ENCODE peak calls at places on chromosomes 4 and X, in four cellular contexts. Z, G, D and E are unnamed samples.

GRCh38 chr4:139035650-139036049 is 20.1 kb downstream of the NOCT start:
- DNase-seq in D (no peak), G (peak), Z (no peak), E (no peak)

GRCh38 chrX:155747520-155747919 is 133.6 kb upstream of the VAMP7 start:
- DNase-seq in Z (no peak), G (no peak), D (no peak), E (no peak)

GRCh38 chr4:151358266-151358665 is 32.9 kb upstream of the SH3D19 start:
- DNase-seq in D (no peak), Z (no peak), G (no peak), E (no peak)

GRCh38 chr4:135485371-135485770 is 1283.8 kb upstream of the PABPC4L start:
- DNase-seq in Z (no peak), D (no peak), G (no peak), E (no peak)

GRCh38 chr4:64539234-64539849 is 130.1 kb upstream of the TECRL start:
- DNase-seq in G (peak), D (peak), Z (peak), E (no peak)

GRCh38 chr4:153676491-153676890 is 7.6 kb upstream of the TLR2 start:
- DNase-seq in G (no peak), Z (no peak), D (peak), E (no peak)

GRCh38 chr4:47145630-47146029 is 114.3 kb downstream of the GABRB1 start:
- DNase-seq in D (peak), G (peak), Z (no peak), E (no peak)

GRCh38 chrX:21168401-21169160 is 205.6 kb upstream of the CNKSR2 start:
- DNase-seq in D (no peak), Z (no peak), G (no peak), E (no peak)

GRCh38 chrX:134513091-134513490 is 53.1 kb downstream of the HPRT1 start:
- DNase-seq in G (no peak), Z (no peak), D (peak), E (no peak)

GRCh38 chr4:124710253-124710849 is 2.2 kb downstream of the ANKRD50 start:
- DNase-seq in D (peak), Z (no peak), G (peak), E (no peak)

GRCh38 chr4:124708517-124709300 is 3.8 kb downstream of the ANKRD50 start:
- DNase-seq in D (peak), G (no peak), Z (no peak), E (no peak)

GRCh38 chr4:124711469-124712416 is 789 bp downstream of the ANKRD50 start:
- DNase-seq in D (peak), Z (peak), G (peak), E (peak)

GRCh38 chr4:124712417-124713212 is at the start of gene ANKRD50:
- DNase-seq in D (peak), G (peak), Z (peak), E (peak)

DNA sequence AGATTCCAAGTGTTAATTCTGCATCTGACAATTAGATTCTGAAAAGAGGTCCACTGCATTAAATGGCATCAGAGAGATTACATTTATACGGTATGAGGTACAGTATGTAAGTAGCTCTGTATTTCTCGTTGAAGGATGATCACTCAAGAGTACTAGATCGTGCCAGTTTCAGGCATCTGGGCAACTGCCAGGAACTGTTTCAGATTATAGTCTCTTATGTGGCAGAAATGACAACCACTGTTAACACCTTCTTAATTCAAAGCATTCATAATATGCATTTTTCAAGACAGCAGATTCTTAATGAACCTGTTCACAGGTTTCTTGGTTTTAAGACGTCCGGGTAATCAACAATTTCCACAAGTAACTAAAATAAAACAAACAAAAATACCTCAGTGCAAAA is 1.6 kb downstream of the ANKRD50 start:
- DNase-seq in D (no peak), G (no peak), Z (no peak), E (no peak)
- H4K5ac ChIP-seq in D (no peak), G (no peak), Z (no peak), E (no peak)

GRCh38 chr4:100206850-100207249 is 16.6 kb upstream of the DDIT4L start:
- DNase-seq in G (no peak), Z (no peak), D (no peak), E (no peak)

GRCh38 chr4:100208459-100208858 is 18.2 kb upstream of the DDIT4L start:
- DNase-seq in Z (no peak), D (no peak), G (no peak), E (no peak)

GRCh38 chr4:100208964-100209363 is 18.7 kb upstream of the DDIT4L start:
- DNase-seq in G (no peak), Z (no peak), D (no peak), E (no peak)
- H4K5ac ChIP-seq in G (no peak), Z (no peak), D (no peak), E (no peak)

DNA sequence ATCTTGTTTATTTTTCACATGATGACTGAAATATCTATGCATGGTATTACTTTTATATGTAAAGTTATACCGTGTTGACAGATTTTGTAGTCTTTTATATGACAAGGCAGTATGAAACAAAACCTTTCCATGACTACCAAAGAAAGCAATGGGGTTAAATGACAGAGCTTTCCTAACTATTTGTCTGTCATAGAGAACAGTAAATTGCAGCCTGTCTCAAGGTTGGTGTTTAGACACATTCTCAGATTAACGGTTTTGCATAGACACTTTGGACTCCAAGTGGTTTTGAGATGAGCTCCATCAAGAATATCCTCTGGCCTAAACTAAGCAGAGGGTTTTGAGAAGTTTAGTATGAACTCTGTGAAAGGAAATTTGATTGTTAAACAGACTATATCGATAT is 180.7 kb upstream of the TENM3 start:
- DNase-seq in D (no peak), G (no peak), Z (no peak), E (no peak)
- H4K5ac ChIP-seq in D (no peak), G (no peak), Z (no peak), E (no peak)

GRCh38 chr4:155742310-155743015 is 16.4 kb upstream of the GUCY1B1 start:
- DNase-seq in D (no peak), G (peak), Z (no peak), E (no peak)
- H4K5ac ChIP-seq in D (no peak), G (no peak), Z (no peak), E (no peak)

DNA sequence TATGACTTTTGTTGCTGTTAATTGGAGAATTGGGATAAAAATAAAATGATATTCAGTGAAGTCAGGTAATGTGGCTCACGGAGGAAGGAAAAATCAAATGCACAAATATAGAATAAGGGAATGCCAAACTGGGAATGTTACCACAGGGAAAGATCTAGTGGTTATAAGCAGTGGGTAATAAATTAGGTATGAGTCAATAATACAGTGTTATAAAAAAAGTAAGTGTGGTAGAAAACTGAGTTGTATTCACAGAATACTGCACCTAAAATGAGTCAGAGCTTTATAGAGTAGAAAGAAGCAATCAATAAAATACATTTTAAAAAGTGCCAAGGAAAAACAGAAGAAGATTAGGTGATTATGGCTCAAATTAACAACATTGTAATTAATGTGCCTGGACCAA is 34.5 kb downstream of the INTS12 start:
- DNase-seq in D (no peak), G (no peak), Z (no peak), E (no peak)
- H4K5ac ChIP-seq in D (no peak), G (no peak), Z (no peak), E (no peak)

DNA sequence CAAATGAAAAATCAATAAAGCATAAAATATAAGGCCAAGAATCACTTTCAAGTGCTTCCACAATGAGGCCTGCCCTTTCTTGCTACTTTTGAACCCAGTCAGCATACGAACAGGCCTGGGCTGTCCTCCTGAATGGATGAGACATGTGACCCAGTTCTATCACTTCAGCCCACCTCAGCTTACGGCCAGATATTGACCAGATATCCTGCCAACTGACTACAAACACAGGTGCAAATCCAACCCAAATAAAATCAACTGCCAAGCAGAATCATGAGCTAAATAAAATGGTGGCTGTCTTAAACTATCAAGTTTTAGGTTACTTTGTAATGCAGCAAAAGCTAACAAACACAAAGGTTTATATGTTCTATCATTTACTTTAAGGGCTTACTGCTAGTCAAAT is 53.7 kb downstream of the PDS5A start:
- DNase-seq in Z (no peak), G (no peak), D (no peak), E (no peak)
- H4K5ac ChIP-seq in Z (no peak), G (no peak), D (no peak), E (no peak)

DNA sequence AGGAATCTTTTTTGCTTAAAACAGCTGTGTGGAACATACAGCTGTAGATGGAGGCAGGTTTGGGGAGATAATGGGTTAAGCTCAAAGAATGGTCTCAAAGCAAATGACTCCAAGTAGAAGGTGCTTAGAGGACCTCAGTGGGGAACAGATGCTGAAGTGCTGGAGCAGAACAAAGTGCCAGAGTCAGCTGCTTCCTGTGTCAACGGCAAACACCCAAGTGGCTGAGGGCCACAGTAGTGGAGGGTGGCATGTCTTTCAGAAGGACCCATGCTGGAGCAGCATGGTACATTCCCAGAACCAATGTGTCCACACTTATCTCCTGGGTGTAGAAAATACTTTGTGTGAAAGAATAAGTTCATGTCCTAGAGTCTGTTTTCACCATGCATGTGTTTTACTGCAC is 197.5 kb downstream of the CCNG2 start:
- DNase-seq in Z (no peak), D (no peak), G (no peak), E (no peak)
- H4K5ac ChIP-seq in Z (no peak), D (no peak), G (no peak), E (no peak)

GRCh38 chr4:73234712-73235111 is 23.9 kb downstream of the ANKRD17 start:
- DNase-seq in Z (no peak), G (no peak), D (peak), E (no peak)

GRCh38 chr4:73230865-73231517 is 27.6 kb downstream of the ANKRD17 start:
- DNase-seq in G (no peak), D (no peak), Z (no peak), E (no peak)

GRCh38 chr4:73236151-73236550 is 22.4 kb downstream of the ANKRD17 start:
- DNase-seq in D (no peak), G (no peak), Z (no peak), E (no peak)

DNA sequence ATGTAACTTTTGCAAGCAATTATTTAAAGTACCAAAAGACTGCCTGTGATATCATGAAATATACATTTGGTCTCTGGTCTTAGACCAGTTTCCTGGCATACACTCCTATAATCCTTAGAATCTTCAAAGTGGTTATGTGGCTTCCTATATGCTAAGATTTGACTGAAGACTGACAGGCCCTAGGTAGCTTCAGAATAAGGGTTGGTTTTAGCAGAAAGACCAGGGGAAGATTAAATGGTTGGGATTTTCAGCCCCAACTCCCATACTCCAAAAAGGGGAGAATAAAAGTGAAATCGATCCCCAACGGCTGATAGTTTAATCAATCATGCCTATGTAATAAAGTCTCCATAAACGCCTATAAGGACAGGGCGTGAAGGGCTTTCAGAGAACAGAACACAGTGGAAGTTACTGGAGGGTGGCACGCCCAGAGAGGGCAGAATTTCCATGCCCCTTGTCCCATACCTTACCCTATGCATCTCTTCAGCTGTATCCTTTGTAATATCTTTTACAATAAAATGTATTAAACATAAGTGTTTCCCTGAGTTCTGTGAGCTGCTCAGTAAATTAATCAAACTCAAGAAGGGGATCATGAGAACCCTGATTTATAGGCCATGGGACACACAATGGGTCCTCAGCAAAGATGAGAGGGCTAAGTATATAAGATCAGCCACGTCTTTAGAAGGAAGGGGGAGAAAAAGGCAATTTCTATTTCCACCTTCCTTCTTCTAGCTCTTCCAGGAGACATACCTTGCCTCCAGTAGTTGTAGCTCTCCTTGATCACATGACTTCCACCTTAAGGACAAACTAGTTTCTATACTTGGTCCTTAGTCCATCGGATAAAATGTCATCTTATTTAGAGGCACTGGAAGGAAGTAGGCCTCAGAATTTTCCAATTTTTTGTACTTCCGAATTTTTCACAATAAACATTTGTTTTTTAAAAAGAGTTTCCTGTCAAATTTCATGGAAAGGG is 26.8 kb downstream of the ANKRD17 start:
- DNase-seq in D (no peak), Z (no peak), G (no peak), E (no peak)
- H4K5ac ChIP-seq in D (no peak), Z (no peak), G (no peak), E (no peak)

DNA sequence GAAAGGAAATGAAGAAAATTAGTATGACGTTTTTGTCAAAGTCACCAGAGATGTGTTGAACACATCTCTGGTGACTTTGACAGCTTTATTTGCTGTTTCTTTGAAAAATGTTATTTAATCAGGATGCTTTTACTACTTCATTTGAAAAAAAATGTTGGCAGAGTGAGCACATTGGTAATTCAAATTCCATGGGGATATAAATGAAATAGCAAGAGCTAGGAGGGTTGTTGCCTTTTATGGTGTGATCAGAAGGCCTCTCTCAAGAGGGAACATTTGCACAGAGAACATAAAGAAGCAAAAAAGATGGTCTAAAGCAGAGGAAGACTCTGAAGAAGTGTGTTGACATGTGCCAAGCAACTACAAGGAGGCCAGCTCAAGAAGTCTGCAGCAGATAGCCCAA is 46.6 kb upstream of the CXCL8 start:
- DNase-seq in G (no peak), Z (no peak), D (no peak), E (no peak)
- H4K5ac ChIP-seq in G (no peak), Z (no peak), D (no peak), E (no peak)